ENCODE peak calls at places on chromosomes 3 and 15, in six cellular contexts. C, Y, I, W, M and F are unnamed samples. For H3K9me3, the result is how much of the 10 kb centered on the place peaks cover.

GRCh38 chr3:12501360-12502020 is 17.2 kb downstream of the TSEN2 start:
- DNase-seq in C (no peak), Y (no peak), I (no peak), W (no peak), M (no peak), F (no peak)

GRCh38 chr3:12532182-12532581 is 13.1 kb downstream of the MKRN2OS start:
- DNase-seq in C (no peak), Y (no peak), I (no peak), W (no peak), M (no peak), F (no peak)

GRCh38 chr15:63553388-63553791 is 43.8 kb upstream of the FBXL22 start:
- DNase-seq in C (no peak), Y (no peak), I (no peak), W (no peak), M (no peak), F (peak)

GRCh38 chr3:177062052-177062732 is 135.1 kb downstream of the TBL1XR1 start:
- DNase-seq in C (no peak), Y (no peak), I (no peak), W (no peak), M (no peak), F (no peak)

GRCh38 chr15:31082771-31083393 is 18.6 kb downstream of the TRPM1 start:
- DNase-seq in C (peak), Y (no peak), I (no peak), W (no peak), M (no peak), F (peak)

GRCh38 chr3:126316515-126316939 is 40.7 kb downstream of the KLF15 start:
- DNase-seq in C (no peak), Y (no peak), I (no peak), W (no peak), M (no peak), F (no peak)

GRCh38 chr3:33355611-33356010 is 78.4 kb downstream of the FBXL2 start:
- DNase-seq in C (no peak), Y (no peak), I (no peak), W (no peak), M (no peak), F (no peak)

GRCh38 chr3:50241163-50241562 is 5.2 kb downstream of the GNAI2 start:
- DNase-seq in C (no peak), Y (no peak), I (no peak), W (no peak), M (no peak), F (no peak)

GRCh38 chr3:52159503-52159902 is 5.3 kb upstream of the POC1A start:
- DNase-seq in C (no peak), Y (no peak), I (no peak), W (no peak), M (no peak), F (no peak)

GRCh38 chr15:91787198-91787597 is 66.3 kb upstream of the SLCO3A1 start:
- DNase-seq in C (no peak), Y (no peak), I (no peak), W (no peak), M (no peak), F (no peak)

GRCh38 chr3:180403156-180403555 is 198.8 kb upstream of the TTC14 start:
- DNase-seq in C (no peak), Y (no peak), I (no peak), W (no peak), M (no peak), F (no peak)

GRCh38 chr3:99637381-99638111 is 848 bp upstream of the COL8A1 start:
- DNase-seq in C (peak), Y (no peak), I (no peak), W (peak), M (no peak), F (no peak)

GRCh38 chr3:22263042-22263441 is 512.0 kb upstream of the ZNF385D start:
- DNase-seq in C (no peak), Y (no peak), I (no peak), W (no peak), M (no peak), F (no peak)

GRCh38 chr15:31758126-31758525 is 272.2 kb upstream of the CHRNA7 start:
- DNase-seq in C (peak), Y (peak), I (no peak), W (peak), M (peak), F (no peak)

GRCh38 chr3:149898771-149899170 is 71.9 kb downstream of the PFN2 start:
- DNase-seq in C (no peak), Y (no peak), I (no peak), W (no peak), M (no peak), F (no peak)

GRCh38 chr3:194640829-194641228 is 7.6 kb upstream of the TMEM44 start:
- DNase-seq in C (no peak), Y (no peak), I (no peak), W (no peak), M (peak), F (no peak)

GRCh38 chr3:117871934-117872333 is 1162.4 kb downstream of the TUSC7 start:
- DNase-seq in C (no peak), Y (no peak), I (no peak), W (no peak), M (no peak), F (no peak)

GRCh38 chr3:117874028-117874765 is 1160.4 kb downstream of the IGSF11 start:
- DNase-seq in C (no peak), Y (no peak), I (no peak), W (no peak), M (peak), F (no peak)

GRCh38 chr3:117873236-117873635 is 1161.4 kb downstream of the IGSF11 start:
- DNase-seq in C (no peak), Y (peak), I (no peak), W (peak), M (peak), F (peak)

GRCh38 chr3:117865338-117865737 is 1155.8 kb downstream of the TUSC7 start:
- DNase-seq in C (no peak), Y (no peak), I (no peak), W (no peak), M (no peak), F (no peak)

DNA sequence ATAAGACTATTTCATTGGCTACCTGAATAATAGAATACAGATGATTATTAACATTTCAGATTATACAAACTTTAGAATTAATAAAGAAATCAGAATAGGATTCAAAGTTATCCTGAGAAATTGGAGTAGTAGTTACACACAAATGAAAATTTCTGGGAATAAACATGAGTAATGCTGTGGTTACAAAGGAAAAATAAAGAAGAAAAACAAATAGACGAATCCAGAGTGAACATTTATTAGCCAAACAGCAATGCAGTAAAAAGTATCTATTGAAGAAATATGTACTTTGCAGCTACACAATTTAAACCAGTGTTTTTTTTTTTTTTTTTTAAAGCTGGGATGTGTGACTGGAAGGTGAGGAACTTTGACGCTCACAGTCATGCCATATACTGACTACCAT is 1159.2 kb downstream of the TUSC7 start:
- DNase-seq in C (no peak), Y (no peak), I (no peak), W (no peak), M (no peak), F (no peak)
- H3K9me3 ChIP-seq in C (under half), Y (under half), I (under half), W (under half), M (under half), F (under half)

GRCh38 chr3:188602111-188602510 is 448.2 kb downstream of the LPP start:
- DNase-seq in C (no peak), Y (no peak), I (no peak), W (no peak), M (no peak), F (no peak)

GRCh38 chr3:188602620-188603019 is 448.7 kb downstream of the LPP start:
- DNase-seq in C (no peak), Y (no peak), I (no peak), W (no peak), M (no peak), F (no peak)

GRCh38 chr3:188595890-188596376 is 442.0 kb downstream of the LPP start:
- DNase-seq in C (no peak), Y (no peak), I (no peak), W (no peak), M (no peak), F (no peak)

GRCh38 chr3:188594137-188594536 is 440.2 kb downstream of the LPP start:
- DNase-seq in C (no peak), Y (no peak), I (no peak), W (no peak), M (no peak), F (no peak)

GRCh38 chr3:188598872-188599271 is 444.9 kb downstream of the LPP start:
- DNase-seq in C (no peak), Y (no peak), I (no peak), W (no peak), M (no peak), F (no peak)
- H3K9me3 ChIP-seq in C (under half), Y (under half), I (under half), W (under half), M (under half), F (under half)

GRCh38 chr15:79987969-79988368 is 17.0 kb upstream of the BCL2A1 start:
- DNase-seq in C (no peak), Y (no peak), I (no peak), W (no peak), M (no peak), F (no peak)
- H3K9me3 ChIP-seq in C (under half), Y (under half), I (under half), W (under half), M (under half), F (under half)

GRCh38 chr3:147390589-147391569 is 15.5 kb downstream of the ZIC4 start:
- DNase-seq in C (no peak), Y (no peak), I (no peak), W (no peak), M (no peak), F (no peak)
- H3K9me3 ChIP-seq in C (under half), Y (under half), I (under half), W (under half), M (under half), F (under half)